ENCODE peak calls at places on chromosomes 4 and X, in seven cellular contexts. K is vagina, M is transverse colon, U is stomach, E is upper lobe of left lung, R is suprapubic skin, P is endothelial cell of umbilical vein. Z is an unnamed sample.

GRCh38 chr4:177367336-177367735 is 57.7 kb downstream of the NEIL3 start:
- DNase-seq in K (no peak), M (no peak), U (no peak), E (no peak), R (no peak), P (no peak), Z (no peak)

GRCh38 chrX:10325606-10326005 is 168.8 kb downstream of the CLCN4 start:
- DNase-seq in K (no peak), M (no peak), U (no peak), E (no peak), R (no peak), P (peak), Z (no peak)

GRCh38 chr4:20395160-20395773 is 143.6 kb downstream of the SLIT2 start:
- DNase-seq in K (no peak), M (peak), U (peak), E (no peak), R (no peak), P (peak), Z (no peak)

GRCh38 chr4:35970366-35970960 is 273.9 kb downstream of the ARAP2 start:
- DNase-seq in K (no peak), M (no peak), U (no peak), E (no peak), R (no peak), P (no peak), Z (no peak)

GRCh38 chrX:3639236-3639635 is 74.2 kb downstream of the PRKX start:
- DNase-seq in K (peak), M (no peak), U (no peak), E (no peak), R (no peak), P (no peak), Z (no peak)

GRCh38 chr4:146371812-146372211 is 149.9 kb downstream of the SLC10A7 start:
- DNase-seq in K (no peak), M (no peak), U (no peak), E (no peak), R (no peak), P (peak), Z (no peak)

GRCh38 chr4:151576627-151577026 is 167.7 kb downstream of the FHIP1A start:
- DNase-seq in K (no peak), M (no peak), U (no peak), E (no peak), R (no peak), P (no peak), Z (no peak)

GRCh38 chr4:26132858-26133257 is 188.0 kb upstream of the RBPJ start:
- DNase-seq in K (no peak), M (no peak), U (no peak), E (no peak), R (no peak), P (no peak), Z (no peak)

GRCh38 chrX:281166-281999 is at the start of gene PLCXD1:
- DNase-seq in K (no peak), M (no peak), U (peak), E (no peak), R (peak), P (no peak), Z (no peak)

GRCh38 chrX:1244164-1245076 is 24.2 kb upstream of the CSF2RA start:
- DNase-seq in K (no peak), M (no peak), U (no peak), E (no peak), R (no peak), P (no peak), Z (no peak)

GRCh38 chr4:48299560-48299959 is 29.9 kb upstream of the TEC start:
- DNase-seq in K (no peak), M (no peak), U (no peak), E (no peak), R (no peak), P (no peak), Z (no peak)

GRCh38 chrX:81377329-81377728 is 175.4 kb downstream of the SH3BGRL start:
- DNase-seq in K (no peak), M (no peak), U (no peak), E (no peak), R (no peak), P (peak), Z (no peak)

GRCh38 chrX:21926527-21927278 is 13.8 kb upstream of the SMS start:
- DNase-seq in K (no peak), M (no peak), U (no peak), E (no peak), R (no peak), P (peak), Z (no peak)

GRCh38 chr4:18937746-18938145 is 916.2 kb upstream of the LCORL start:
- DNase-seq in K (no peak), M (no peak), U (no peak), E (no peak), R (no peak), P (no peak), Z (no peak)

GRCh38 chr4:99790796-99791617 is 25.6 kb upstream of the DAPP1 start:
- DNase-seq in K (no peak), M (no peak), U (no peak), E (no peak), R (no peak), P (no peak), Z (no peak)

GRCh38 chr4:175770555-175770954 is 41.5 kb downstream of the GPM6A start:
- DNase-seq in K (no peak), M (no peak), U (no peak), E (no peak), R (no peak), P (no peak), Z (no peak)

GRCh38 chr4:145035494-145036136 is 62.4 kb downstream of the ANAPC10 start:
- DNase-seq in K (no peak), M (no peak), U (no peak), E (no peak), R (no peak), P (no peak), Z (no peak)

GRCh38 chr4:145034727-145035211 is 63.2 kb downstream of the ANAPC10 start:
- DNase-seq in K (no peak), M (no peak), U (no peak), E (no peak), R (no peak), P (no peak), Z (no peak)
- TF ChIP-seq POLR2AphosphoS5 in K (no peak), M (no peak), U (no peak), E (no peak), R (no peak), P (no peak), Z (no peak)

GRCh38 chr4:173436149-173436579 is 37.2 kb upstream of the SCRG1 start:
- DNase-seq in K (no peak), M (no peak), U (no peak), E (no peak), R (no peak), P (no peak), Z (no peak)
- TF ChIP-seq POLR2AphosphoS5 in K (no peak), M (peak), U (no peak), E (no peak), R (no peak), P (no peak), Z (no peak)

GRCh38 chrX:136028383-136028984 is 43.2 kb downstream of the SLC9A6 start:
- DNase-seq in K (no peak), M (no peak), U (no peak), E (no peak), R (no peak), P (peak), Z (peak)

GRCh38 chrX:136031626-136032025 is 46.4 kb downstream of the SLC9A6 start:
- DNase-seq in K (no peak), M (no peak), U (no peak), E (no peak), R (no peak), P (no peak), Z (no peak)

GRCh38 chrX:136032370-136032769 is 47.1 kb downstream of the SLC9A6 start:
- DNase-seq in K (no peak), M (no peak), U (no peak), E (no peak), R (no peak), P (no peak), Z (no peak)

GRCh38 chrX:136034622-136035021 is 49.4 kb downstream of the SLC9A6 start:
- DNase-seq in K (no peak), M (no peak), U (no peak), E (no peak), R (no peak), P (no peak), Z (no peak)

DNA sequence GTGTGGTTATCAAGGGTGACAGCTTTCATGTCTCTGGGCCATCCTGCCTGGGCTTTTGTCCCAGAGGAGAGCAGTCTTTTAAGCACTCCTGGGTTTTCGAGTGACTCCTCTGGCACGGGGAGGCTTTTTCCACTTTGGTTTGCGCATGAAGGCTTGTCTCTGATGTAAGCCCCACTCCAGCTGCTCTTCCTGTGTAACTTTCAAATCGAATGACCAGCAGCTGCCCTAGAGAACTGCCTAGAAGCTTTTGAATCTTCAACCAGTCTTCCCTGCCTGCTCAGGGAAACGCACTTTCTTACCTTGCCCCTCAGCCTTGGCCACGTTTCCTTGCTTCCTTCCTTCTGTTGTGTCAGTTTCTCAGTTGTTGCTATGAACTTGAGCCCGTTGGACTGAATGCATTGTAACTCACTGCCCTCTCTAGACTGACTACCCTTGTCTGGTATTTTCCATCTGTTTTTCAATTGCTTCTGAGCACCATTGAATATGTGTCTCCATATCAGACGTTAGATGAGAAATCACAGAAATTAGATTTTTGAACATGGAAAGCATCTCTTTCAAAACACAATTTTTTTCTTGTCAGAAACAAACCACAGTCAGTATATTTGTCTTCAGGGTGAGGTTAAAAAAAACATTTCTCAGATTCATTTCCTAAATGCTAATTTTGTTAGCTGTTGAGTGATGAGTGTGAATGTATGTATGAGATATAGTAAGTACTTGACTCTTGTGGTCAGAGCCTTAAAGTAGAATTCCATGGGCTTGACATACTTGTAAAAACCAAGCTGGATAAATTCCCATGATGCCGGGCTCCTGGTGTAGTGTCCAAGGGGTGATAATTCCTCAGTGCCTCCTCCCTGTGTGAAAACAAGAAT is 45.4 kb downstream of the SLC9A6 start:
- DNase-seq in K (no peak), M (peak), U (no peak), E (no peak), R (peak), P (peak), Z (no peak)
- TF ChIP-seq POLR2AphosphoS5 in K (no peak), M (no peak), U (no peak), E (peak), R (no peak), P (no peak), Z (no peak)

GRCh38 chrX:141175786-141176185 is 1.1 kb downstream of the LDOC1 start:
- DNase-seq in K (no peak), M (no peak), U (no peak), E (no peak), R (no peak), P (no peak), Z (no peak)

GRCh38 chrX:141180851-141181250 is 3.9 kb upstream of the LDOC1 start:
- DNase-seq in K (no peak), M (no peak), U (no peak), E (no peak), R (no peak), P (no peak), Z (no peak)

GRCh38 chrX:141176586-141177451 is at the start of gene LDOC1:
- DNase-seq in K (no peak), M (peak), U (peak), E (peak), R (peak), P (peak), Z (no peak)
- TF ChIP-seq POLR2AphosphoS5 in K (no peak), M (no peak), U (no peak), E (no peak), R (no peak), P (no peak), Z (no peak)

GRCh38 chr4:8201341-8201781 is 2.3 kb downstream of the SH3TC1 start:
- DNase-seq in K (no peak), M (peak), U (no peak), E (peak), R (no peak), P (peak), Z (peak)
- TF ChIP-seq POLR2AphosphoS5 in K (no peak), M (no peak), U (no peak), E (no peak), R (no peak), P (no peak), Z (peak)

DNA sequence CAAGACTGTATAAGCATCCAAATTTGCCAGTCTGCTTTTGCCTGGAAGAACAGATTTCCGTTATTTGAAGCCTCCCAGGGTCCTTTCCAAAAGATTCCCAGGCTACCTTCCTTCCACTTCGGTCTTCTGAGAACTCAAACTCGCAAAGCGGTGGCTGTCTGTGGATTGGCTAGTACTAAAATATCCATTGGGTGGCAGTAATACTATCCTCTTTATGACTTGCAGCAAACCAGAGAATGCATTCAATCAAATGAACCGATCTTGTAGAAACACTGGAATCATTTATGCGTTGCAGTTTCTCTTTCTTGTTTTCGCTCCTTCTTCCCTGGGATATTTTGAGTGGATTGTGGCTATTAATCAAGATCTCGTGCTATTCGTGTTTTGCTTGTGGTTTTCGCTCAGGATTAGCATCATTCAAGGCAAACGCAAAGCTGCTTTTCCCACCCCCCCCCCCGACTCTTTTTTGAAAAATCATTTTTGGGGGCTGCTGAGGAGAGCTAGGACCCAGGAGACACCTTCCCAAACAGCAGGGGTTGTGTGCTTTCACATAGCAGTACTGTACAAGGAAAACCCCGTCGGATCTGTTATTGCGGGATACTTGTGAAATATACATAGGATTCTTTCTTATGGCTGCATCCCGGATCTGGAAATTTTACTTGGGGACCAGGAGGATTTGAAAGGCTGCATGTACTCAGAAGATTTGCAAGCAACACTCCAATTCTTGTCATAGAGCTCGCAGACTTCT is at the start of gene IL1RAPL1:
- DNase-seq in K (no peak), M (no peak), U (no peak), E (no peak), R (no peak), P (peak), Z (no peak)
- TF ChIP-seq POLR2AphosphoS5 in K (no peak), M (no peak), U (no peak), E (no peak), R (no peak), P (no peak), Z (no peak)